ENCODE peak calls at places on chromosomes 3 and 15, in seven cellular contexts. O is A549, Q is mammary epithelial cell, P is cardiac muscle cell, E is upper lobe of left lung, A is upper lobe of right lung, K is heart left ventricle. J is an unnamed sample.

GRCh38 chr15:82056900-82057825 is 11.3 kb upstream of the MEX3B start:
- DNase-seq in O (no peak), A (no peak), K (no peak), E (no peak), Q (no peak), P (no peak), J (no peak)

GRCh38 chr3:196141866-196142673 is 60.2 kb upstream of the TFRC start:
- DNase-seq in E (peak; percentile 81), K (no peak), Q (peak; percentile 67), A (peak; percentile 83), O (no peak), P (no peak), J (no peak)

GRCh38 chr15:70321106-70321809 is 223.5 kb upstream of the TLE3 start:
- DNase-seq in K (no peak), P (no peak), O (no peak), A (no peak), Q (no peak), E (no peak), J (no peak)

GRCh38 chr15:61556037-61556648 is 327.0 kb upstream of the RORA start:
- DNase-seq in P (no peak), K (no peak), O (no peak), Q (peak; percentile 77), A (no peak), E (no peak), J (no peak)

GRCh38 chr3:139113231-139113749 is 68.6 kb upstream of the PRR23C start:
- DNase-seq in Q (no peak), P (no peak), O (no peak), A (no peak), K (no peak), E (no peak), J (no peak)

GRCh38 chr3:12670789-12671450 is 7.0 kb upstream of the RAF1 start:
- DNase-seq in E (no peak), P (no peak), A (no peak), K (no peak), O (no peak), Q (no peak), J (no peak)

GRCh38 chr3:188647237-188647636 is 493.3 kb downstream of the LPP start:
- DNase-seq in A (no peak), E (no peak), K (no peak), Q (no peak), O (no peak), P (no peak), J (no peak)

GRCh38 chr3:37626722-37627565 is 234.7 kb upstream of the CTDSPL start:
- DNase-seq in O (no peak), A (no peak), K (no peak), P (no peak), Q (no peak), E (no peak), J (no peak)

GRCh38 chr3:49900491-49901153 is 3.1 kb downstream of the MST1R start:
- DNase-seq in E (peak; percentile 86), O (peak; percentile 84), K (no peak), A (peak; percentile 91), Q (peak; percentile 99), P (no peak), J (no peak)

GRCh38 chr3:17103579-17103978 is 218.8 kb downstream of the PLCL2 start:
- DNase-seq in K (no peak), Q (no peak), P (no peak), A (no peak), E (no peak), O (no peak), J (no peak)

GRCh38 chr15:34688699-34689098 is 66.1 kb downstream of the GJD2 start:
- DNase-seq in P (no peak), K (no peak), A (no peak), O (no peak), Q (no peak), E (no peak), J (no peak)

GRCh38 chr3:104628185-104628789 is 738.4 kb upstream of the ALCAM start:
- DNase-seq in A (no peak), P (peak; percentile 73), Q (peak; percentile 55), E (no peak), O (peak; percentile 52), K (no peak), J (no peak)

GRCh38 chr3:71050521-71051258 is 532.8 kb downstream of the FOXP1 start:
- DNase-seq in Q (peak; percentile 73), A (no peak), E (no peak), O (no peak), K (no peak), P (no peak), J (no peak)

GRCh38 chr3:190339130-190339529 is 16.9 kb upstream of the CLDN1 start:
- DNase-seq in O (no peak), Q (peak; percentile 78), E (no peak), K (no peak), A (no peak), P (no peak), J (no peak)

GRCh38 chr3:110384601-110385000 is 687.0 kb upstream of the NECTIN3 start:
- DNase-seq in A (no peak), O (peak; percentile 61), K (no peak), P (no peak), Q (no peak), E (no peak), J (no peak)

GRCh38 chr3:66622756-66623452 is 122.1 kb upstream of the LRIG1 start:
- DNase-seq in A (no peak), K (no peak), E (no peak), O (no peak), P (no peak), Q (no peak), J (no peak)

DNA sequence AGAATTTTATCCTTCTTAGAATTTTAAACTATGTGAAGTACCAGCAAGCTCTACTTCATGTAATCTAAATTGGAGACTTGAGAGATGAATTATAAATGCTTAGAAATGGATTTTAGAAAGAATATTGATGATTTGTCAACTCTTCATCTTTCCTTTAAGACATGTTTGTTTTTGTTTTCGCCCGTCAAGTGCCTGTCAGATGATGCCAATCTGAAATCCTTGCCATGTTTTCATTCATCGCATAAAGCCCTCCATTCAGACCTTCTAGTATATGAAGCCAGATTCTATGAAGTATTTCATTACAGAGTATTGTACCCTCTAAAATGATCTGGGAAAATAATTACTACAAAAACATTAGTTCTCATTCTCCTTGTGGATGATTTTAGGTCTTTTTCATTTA is 223.2 kb upstream of the SOX2 start:
- DNase-seq in K (no peak), E (no peak), A (no peak), P (no peak), Q (no peak), O (no peak), J (no peak)
- H3K4me1 ChIP-seq in K (no peaks in the 10 kb centered on the region), E (no peaks in the 10 kb centered on the region), A (peaks cover 6% of the 10 kb centered on the region), P (no peaks in the 10 kb centered on the region), Q (no peaks in the 10 kb centered on the region), O (no peaks in the 10 kb centered on the region), J (no peaks in the 10 kb centered on the region)

DNA sequence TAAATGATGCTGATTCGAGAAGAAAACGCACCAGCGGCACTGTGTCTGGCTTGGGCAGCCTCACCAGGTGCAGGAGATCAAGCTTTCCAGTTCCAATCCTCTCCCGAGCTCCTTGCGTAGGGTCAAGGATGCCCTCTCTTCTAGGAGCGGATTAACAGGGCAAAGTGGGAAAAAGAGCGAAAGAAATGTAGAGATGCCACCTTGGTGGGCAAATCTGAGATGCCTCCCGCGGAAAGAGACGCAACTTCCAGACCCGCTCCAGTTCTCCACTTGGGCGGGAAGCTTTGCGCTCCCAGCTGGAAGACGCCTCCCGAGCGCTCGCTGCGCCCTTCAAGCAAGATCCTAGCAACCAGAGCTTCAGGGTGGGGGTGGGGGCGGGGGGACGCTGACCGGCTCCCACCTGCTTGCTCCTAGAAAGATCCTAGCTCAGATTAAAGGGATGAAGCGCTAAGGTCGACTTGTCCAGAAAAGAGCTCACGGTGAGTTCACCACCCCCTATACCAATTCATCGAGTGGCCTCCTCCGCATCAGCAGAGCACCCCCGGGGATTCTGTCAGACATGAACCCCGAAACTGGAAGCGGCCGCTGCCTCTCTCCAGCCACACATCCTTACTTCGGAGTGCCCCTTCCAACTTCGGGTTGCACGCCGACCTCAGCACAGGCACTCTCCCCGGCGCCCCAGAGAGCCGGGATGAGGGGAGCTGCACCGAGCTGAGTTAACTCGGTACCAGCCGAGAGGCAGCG is 769 bp downstream of the TAFA4 start:
- DNase-seq in Q (no peak), O (no peak), K (no peak), E (no peak), P (peak; percentile 36), A (no peak), J (no peak)
- H3K4me3 ChIP-seq in Q (no peak overlapping the region), O (no peak overlapping the region), K (peak overlapping the region; percentile 37), E (no peak overlapping the region), P (peak overlapping the region; percentile 92), A (no peak overlapping the region), J (peak overlapping the region; percentile 22)

DNA sequence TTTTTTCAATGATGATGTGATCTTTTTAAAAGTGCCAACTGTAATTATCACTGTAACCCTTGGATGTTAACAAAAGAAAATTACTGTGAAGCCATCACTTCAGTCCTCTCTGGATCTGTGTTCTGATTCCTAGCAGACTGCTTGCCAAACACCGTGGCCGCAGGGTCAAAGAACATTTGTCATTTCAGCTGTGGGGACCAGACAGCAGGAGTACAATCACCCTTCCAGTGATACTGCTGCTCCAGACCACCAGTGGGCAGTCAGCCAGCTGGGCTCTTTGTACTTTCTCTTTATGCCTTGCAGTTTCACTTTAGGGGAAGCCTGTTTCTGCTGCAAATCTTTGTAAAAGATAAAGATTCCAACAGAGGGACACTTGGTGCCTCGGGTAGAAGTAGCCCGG is 770.0 kb downstream of the GRM7 start:
- DNase-seq in P (peak; percentile 7), K (peak; percentile 66), Q (no peak), A (no peak), O (no peak), E (no peak), J (no peak)
- TF ChIP-seq CTCF in P (peak; percentile 20), K (no peak), Q (no peak), A (no peak), O (no peak), E (no peak), J (no peak)

GRCh38 chr3:5197022-5197421 is 9.5 kb downstream of the EDEM1 start:
- DNase-seq in E (no peak), A (no peak), Q (peak; percentile 63), K (no peak), P (no peak), O (no peak), J (no peak)
- H3K4me1 ChIP-seq in E (peaks cover 54% of the 10 kb centered on the region), A (peaks cover 69% of the 10 kb centered on the region), Q (peaks cover 62% of the 10 kb centered on the region), K (no peaks in the 10 kb centered on the region), P (no peaks in the 10 kb centered on the region), O (peaks cover 45% of the 10 kb centered on the region), J (peaks cover 68% of the 10 kb centered on the region)